ENCODE peak calls at places on chromosomes 4 and X, in eight cellular contexts. One of them, this sample, is unnamed.

GRCh38 chrX:23770142-23770541 is 12.8 kb upstream of the SAT1 start:
- DNase-seq in mesothelial cell of epicardium: no peak
- DNase-seq in CD8-positive, alpha-beta T cell: no peak
- DNase-seq in IMR-90: no peak
- DNase-seq in osteocyte: no peak
- DNase-seq in MCF 10A: no peak
- DNase-seq in PC-3: no peak
- DNase-seq in fibroblast of pulmonary artery: no peak
- DNase-seq in this sample: no peak

GRCh38 chrX:43655961-43656494 is at the start of gene MAOA:
- DNase-seq in MCF 10A: peak
- DNase-seq in osteocyte: no peak
- DNase-seq in PC-3: peak
- DNase-seq in fibroblast of pulmonary artery: peak
- DNase-seq in IMR-90: no peak
- DNase-seq in mesothelial cell of epicardium: no peak
- DNase-seq in CD8-positive, alpha-beta T cell: peak
- DNase-seq in this sample: no peak

GRCh38 chrX:87636533-87636932 is 118.9 kb downstream of the KLHL4 start:
- DNase-seq in MCF 10A: no peak
- DNase-seq in PC-3: no peak
- DNase-seq in osteocyte: no peak
- DNase-seq in fibroblast of pulmonary artery: no peak
- DNase-seq in IMR-90: no peak
- DNase-seq in CD8-positive, alpha-beta T cell: no peak
- DNase-seq in mesothelial cell of epicardium: no peak
- DNase-seq in this sample: no peak

GRCh38 chrX:22122510-22122909 is 90.4 kb downstream of the PHEX start:
- DNase-seq in fibroblast of pulmonary artery: peak
- DNase-seq in IMR-90: peak
- DNase-seq in mesothelial cell of epicardium: no peak
- DNase-seq in MCF 10A: peak
- DNase-seq in osteocyte: peak
- DNase-seq in CD8-positive, alpha-beta T cell: no peak
- DNase-seq in PC-3: peak
- DNase-seq in this sample: no peak

GRCh38 chr4:168362025-168362401 is 43.5 kb upstream of the DDX60 start:
- DNase-seq in PC-3: no peak
- DNase-seq in mesothelial cell of epicardium: no peak
- DNase-seq in IMR-90: no peak
- DNase-seq in MCF 10A: no peak
- DNase-seq in fibroblast of pulmonary artery: no peak
- DNase-seq in osteocyte: no peak
- DNase-seq in CD8-positive, alpha-beta T cell: no peak
- DNase-seq in this sample: no peak

GRCh38 chr4:95599777-95600436 is 51.1 kb upstream of the UNC5C start:
- DNase-seq in PC-3: no peak
- DNase-seq in fibroblast of pulmonary artery: no peak
- DNase-seq in osteocyte: no peak
- DNase-seq in IMR-90: no peak
- DNase-seq in CD8-positive, alpha-beta T cell: no peak
- DNase-seq in MCF 10A: no peak
- DNase-seq in mesothelial cell of epicardium: no peak
- DNase-seq in this sample: no peak

GRCh38 chr4:108546728-108547127 is 73.6 kb upstream of the RPL34 start:
- DNase-seq in mesothelial cell of epicardium: no peak
- DNase-seq in fibroblast of pulmonary artery: no peak
- DNase-seq in MCF 10A: no peak
- DNase-seq in PC-3: no peak
- DNase-seq in osteocyte: no peak
- DNase-seq in IMR-90: no peak
- DNase-seq in CD8-positive, alpha-beta T cell: no peak
- DNase-seq in this sample: no peak

GRCh38 chr4:79217043-79217442 is 108.8 kb downstream of the NAA11 start:
- DNase-seq in CD8-positive, alpha-beta T cell: no peak
- DNase-seq in MCF 10A: no peak
- DNase-seq in fibroblast of pulmonary artery: no peak
- DNase-seq in mesothelial cell of epicardium: no peak
- DNase-seq in PC-3: no peak
- DNase-seq in osteocyte: no peak
- DNase-seq in IMR-90: no peak
- DNase-seq in this sample: no peak

GRCh38 chr4:47084795-47085194 is 53.4 kb downstream of the GABRB1 start:
- DNase-seq in mesothelial cell of epicardium: no peak
- DNase-seq in MCF 10A: no peak
- DNase-seq in CD8-positive, alpha-beta T cell: no peak
- DNase-seq in IMR-90: no peak
- DNase-seq in fibroblast of pulmonary artery: no peak
- DNase-seq in PC-3: no peak
- DNase-seq in osteocyte: no peak
- DNase-seq in this sample: no peak

GRCh38 chrX:47129879-47130358 is 14.6 kb downstream of the NDUFB11 start:
- DNase-seq in fibroblast of pulmonary artery: no peak
- DNase-seq in osteocyte: no peak
- DNase-seq in mesothelial cell of epicardium: no peak
- DNase-seq in IMR-90: no peak
- DNase-seq in MCF 10A: no peak
- DNase-seq in CD8-positive, alpha-beta T cell: no peak
- DNase-seq in PC-3: no peak
- DNase-seq in this sample: no peak

GRCh38 chr4:98828801-98829200 is 100.1 kb downstream of the EIF4E start:
- DNase-seq in CD8-positive, alpha-beta T cell: peak
- DNase-seq in mesothelial cell of epicardium: no peak
- DNase-seq in PC-3: peak
- DNase-seq in fibroblast of pulmonary artery: no peak
- DNase-seq in IMR-90: no peak
- DNase-seq in MCF 10A: peak
- DNase-seq in osteocyte: no peak
- DNase-seq in this sample: no peak

GRCh38 chr4:79211490-79211889 is 114.4 kb downstream of the NAA11 start:
- DNase-seq in IMR-90: no peak
- DNase-seq in fibroblast of pulmonary artery: no peak
- DNase-seq in PC-3: no peak
- DNase-seq in CD8-positive, alpha-beta T cell: no peak
- DNase-seq in osteocyte: no peak
- DNase-seq in MCF 10A: no peak
- DNase-seq in mesothelial cell of epicardium: no peak
- DNase-seq in this sample: no peak

GRCh38 chr4:995311-996026 is 2.3 kb upstream of the SLC26A1 start:
- DNase-seq in CD8-positive, alpha-beta T cell: no peak
- DNase-seq in IMR-90: no peak
- DNase-seq in fibroblast of pulmonary artery: no peak
- DNase-seq in PC-3: no peak
- DNase-seq in MCF 10A: no peak
- DNase-seq in mesothelial cell of epicardium: no peak
- DNase-seq in osteocyte: no peak
- DNase-seq in this sample: no peak

GRCh38 chr4:158858410-158859189 is 89.8 kb downstream of the FNIP2 start:
- DNase-seq in CD8-positive, alpha-beta T cell: no peak
- DNase-seq in IMR-90: peak
- DNase-seq in MCF 10A: peak
- DNase-seq in fibroblast of pulmonary artery: no peak
- DNase-seq in mesothelial cell of epicardium: no peak
- DNase-seq in PC-3: peak
- DNase-seq in osteocyte: no peak
- DNase-seq in this sample: no peak

GRCh38 chrX:55907968-55908607 is 190.5 kb downstream of the RRAGB start:
- DNase-seq in PC-3: peak
- DNase-seq in osteocyte: peak
- DNase-seq in IMR-90: no peak
- DNase-seq in fibroblast of pulmonary artery: peak
- DNase-seq in CD8-positive, alpha-beta T cell: peak
- DNase-seq in mesothelial cell of epicardium: peak
- DNase-seq in MCF 10A: peak
- DNase-seq in this sample: no peak

GRCh38 chr4:118816538-118817177 is 19.3 kb downstream of the SEC24D start:
- DNase-seq in CD8-positive, alpha-beta T cell: no peak
- DNase-seq in fibroblast of pulmonary artery: peak
- DNase-seq in mesothelial cell of epicardium: no peak
- DNase-seq in IMR-90: peak
- DNase-seq in osteocyte: no peak
- DNase-seq in PC-3: peak
- DNase-seq in MCF 10A: no peak
- DNase-seq in this sample: no peak

GRCh38 chrX:27350476-27350875 is 112.7 kb downstream of the PPP4R3C start:
- DNase-seq in osteocyte: no peak
- DNase-seq in mesothelial cell of epicardium: no peak
- DNase-seq in MCF 10A: no peak
- DNase-seq in IMR-90: no peak
- DNase-seq in fibroblast of pulmonary artery: no peak
- DNase-seq in CD8-positive, alpha-beta T cell: no peak
- DNase-seq in PC-3: no peak
- DNase-seq in this sample: no peak

GRCh38 chr4:41389356-41389755 is 132.6 kb downstream of the UCHL1 start:
- DNase-seq in PC-3: no peak
- DNase-seq in CD8-positive, alpha-beta T cell: no peak
- DNase-seq in mesothelial cell of epicardium: no peak
- DNase-seq in osteocyte: no peak
- DNase-seq in IMR-90: no peak
- DNase-seq in MCF 10A: no peak
- DNase-seq in fibroblast of pulmonary artery: no peak
- DNase-seq in this sample: no peak

GRCh38 chr4:22463179-22463578 is 52.7 kb downstream of the ADGRA3 start:
- DNase-seq in IMR-90: no peak
- DNase-seq in MCF 10A: no peak
- DNase-seq in osteocyte: no peak
- DNase-seq in fibroblast of pulmonary artery: no peak
- DNase-seq in mesothelial cell of epicardium: no peak
- DNase-seq in CD8-positive, alpha-beta T cell: no peak
- DNase-seq in PC-3: no peak
- DNase-seq in this sample: no peak

GRCh38 chr4:113628711-113629110 is 132.8 kb downstream of the CAMK2D start:
- DNase-seq in MCF 10A: no peak
- DNase-seq in osteocyte: no peak
- DNase-seq in IMR-90: no peak
- DNase-seq in PC-3: no peak
- DNase-seq in CD8-positive, alpha-beta T cell: no peak
- DNase-seq in fibroblast of pulmonary artery: no peak
- DNase-seq in mesothelial cell of epicardium: no peak
- DNase-seq in this sample: no peak

GRCh38 chrX:71930298-71930697 is 19.7 kb downstream of the NHSL2 start:
- DNase-seq in PC-3: no peak
- DNase-seq in mesothelial cell of epicardium: no peak
- DNase-seq in fibroblast of pulmonary artery: peak
- DNase-seq in osteocyte: no peak
- DNase-seq in MCF 10A: no peak
- DNase-seq in CD8-positive, alpha-beta T cell: no peak
- DNase-seq in IMR-90: no peak
- DNase-seq in this sample: no peak

GRCh38 chr4:74037076-74037475 is 1.4 kb downstream of the CXCL3 start:
- DNase-seq in fibroblast of pulmonary artery: no peak
- DNase-seq in MCF 10A: no peak
- DNase-seq in mesothelial cell of epicardium: no peak
- DNase-seq in CD8-positive, alpha-beta T cell: no peak
- DNase-seq in PC-3: peak
- DNase-seq in osteocyte: no peak
- DNase-seq in IMR-90: no peak
- DNase-seq in this sample: no peak

GRCh38 chrX:131068945-131069719 is 11.0 kb downstream of the ARHGAP36 start:
- DNase-seq in fibroblast of pulmonary artery: peak
- DNase-seq in IMR-90: no peak
- DNase-seq in MCF 10A: peak
- DNase-seq in PC-3: peak
- DNase-seq in CD8-positive, alpha-beta T cell: no peak
- DNase-seq in mesothelial cell of epicardium: peak
- DNase-seq in osteocyte: no peak
- DNase-seq in this sample: no peak

GRCh38 chrX:15497865-15498264 is 2.7 kb upstream of the BMX start:
- DNase-seq in osteocyte: no peak
- DNase-seq in PC-3: peak
- DNase-seq in fibroblast of pulmonary artery: peak
- DNase-seq in CD8-positive, alpha-beta T cell: peak
- DNase-seq in mesothelial cell of epicardium: peak
- DNase-seq in IMR-90: peak
- DNase-seq in MCF 10A: peak
- DNase-seq in this sample: no peak
- TF ChIP-seq CTCF in osteocyte: peak
- TF ChIP-seq CTCF in PC-3: peak
- TF ChIP-seq CTCF in fibroblast of pulmonary artery: peak
- TF ChIP-seq CTCF in CD8-positive, alpha-beta T cell: peak
- TF ChIP-seq CTCF in mesothelial cell of epicardium: peak
- TF ChIP-seq CTCF in IMR-90: peak
- TF ChIP-seq CTCF in MCF 10A: peak
- TF ChIP-seq CTCF in this sample: peak

GRCh38 chr4:3785292-3785565 is 19.0 kb downstream of the ADRA2C start:
- DNase-seq in IMR-90: no peak
- DNase-seq in PC-3: no peak
- DNase-seq in osteocyte: no peak
- DNase-seq in fibroblast of pulmonary artery: no peak
- DNase-seq in mesothelial cell of epicardium: no peak
- DNase-seq in CD8-positive, alpha-beta T cell: no peak
- DNase-seq in MCF 10A: no peak
- DNase-seq in this sample: no peak
- TF ChIP-seq CTCF in IMR-90: no peak
- TF ChIP-seq CTCF in PC-3: no peak
- TF ChIP-seq CTCF in osteocyte: no peak
- TF ChIP-seq CTCF in fibroblast of pulmonary artery: no peak
- TF ChIP-seq CTCF in mesothelial cell of epicardium: no peak
- TF ChIP-seq CTCF in CD8-positive, alpha-beta T cell: no peak
- TF ChIP-seq CTCF in MCF 10A: no peak
- TF ChIP-seq CTCF in this sample: no peak

DNA sequence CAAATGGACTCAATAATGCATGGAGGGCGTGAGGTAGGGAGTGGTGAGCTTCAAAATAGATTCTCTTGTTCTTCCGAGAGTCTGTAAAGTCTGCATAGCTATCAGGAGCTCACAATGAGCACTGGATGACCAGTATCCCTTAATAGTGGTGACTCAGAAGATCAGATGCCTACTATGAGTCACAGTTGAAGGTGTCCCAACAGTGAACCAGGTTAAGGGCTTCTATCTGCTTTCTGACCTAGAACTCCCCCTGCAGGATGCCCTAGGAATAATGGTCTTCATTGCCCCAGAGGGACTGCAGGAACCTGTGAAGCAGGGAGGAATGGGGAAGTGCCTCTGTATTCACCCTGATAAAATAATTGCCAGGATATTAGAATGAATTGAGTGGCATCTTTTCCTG is 22.1 kb downstream of the DGKK start:
- DNase-seq in PC-3: peak
- DNase-seq in osteocyte: no peak
- DNase-seq in IMR-90: peak
- DNase-seq in fibroblast of pulmonary artery: no peak
- DNase-seq in mesothelial cell of epicardium: no peak
- DNase-seq in MCF 10A: peak
- DNase-seq in CD8-positive, alpha-beta T cell: no peak
- DNase-seq in this sample: no peak
- TF ChIP-seq CTCF in PC-3: peak
- TF ChIP-seq CTCF in osteocyte: no peak
- TF ChIP-seq CTCF in IMR-90: no peak
- TF ChIP-seq CTCF in fibroblast of pulmonary artery: no peak
- TF ChIP-seq CTCF in mesothelial cell of epicardium: no peak
- TF ChIP-seq CTCF in MCF 10A: no peak
- TF ChIP-seq CTCF in CD8-positive, alpha-beta T cell: no peak
- TF ChIP-seq CTCF in this sample: peak

DNA sequence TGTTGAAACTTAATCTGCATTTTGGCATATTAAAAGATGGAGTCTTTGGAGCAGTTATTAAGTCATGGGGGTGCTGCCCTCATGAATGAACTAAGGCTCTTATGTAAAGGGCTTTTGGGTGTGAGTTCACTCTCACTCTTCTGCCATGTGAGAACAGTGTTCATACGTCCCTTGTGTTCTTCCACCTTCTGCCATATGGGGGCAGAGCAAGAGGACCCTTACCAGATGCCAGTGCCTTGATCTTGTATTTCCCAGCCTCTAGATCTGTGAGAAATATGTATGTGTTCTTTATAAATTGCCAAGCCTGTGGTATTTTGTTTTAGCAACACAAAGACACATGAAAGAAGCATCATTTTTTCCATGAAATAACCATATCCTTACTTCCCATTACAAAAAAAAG is 213.9 kb downstream of the SPOCK3 start:
- DNase-seq in IMR-90: no peak
- DNase-seq in CD8-positive, alpha-beta T cell: no peak
- DNase-seq in fibroblast of pulmonary artery: peak
- DNase-seq in PC-3: peak
- DNase-seq in mesothelial cell of epicardium: no peak
- DNase-seq in MCF 10A: peak
- DNase-seq in osteocyte: no peak
- DNase-seq in this sample: no peak
- TF ChIP-seq CTCF in IMR-90: no peak
- TF ChIP-seq CTCF in CD8-positive, alpha-beta T cell: no peak
- TF ChIP-seq CTCF in fibroblast of pulmonary artery: peak
- TF ChIP-seq CTCF in PC-3: peak
- TF ChIP-seq CTCF in mesothelial cell of epicardium: no peak
- TF ChIP-seq CTCF in MCF 10A: no peak
- TF ChIP-seq CTCF in osteocyte: peak
- TF ChIP-seq CTCF in this sample: no peak